ENCODE peak calls at places on chromosomes 12 and 14, in five cellular contexts. U is effector CD8-positive, alpha-beta T cell; H is naive thymus-derived CD8-positive, alpha-beta T cell; X is AG09309; J is stimulated activated CD8-positive, alpha-beta memory T cell treated with anti-CD3 and anti-CD28 coated beads, Interleukin-2, amount 100 ng/mL, for 1 hour. O is an unnamed sample.

GRCh38 chr12:110582286-110583136 is 607 bp downstream of the PPTC7 start:
- DNase-seq in U (peak), H (peak), X (no peak), J (peak), O (no peak)

GRCh38 chr12:124548854-124549378 is 18.5 kb downstream of the NCOR2 start:
- DNase-seq in U (no peak), H (no peak), X (peak), J (no peak), O (no peak)

GRCh38 chr14:68795602-68796417 is 2.9 kb upstream of the ZFP36L1 start:
- DNase-seq in U (peak), H (peak), X (no peak), J (no peak), O (no peak)

GRCh38 chr12:227286-227915 is 13.4 kb upstream of the SLC6A12 start:
- DNase-seq in U (no peak), H (no peak), X (no peak), J (no peak), O (no peak)

GRCh38 chr12:11965258-11965910 is 105.4 kb upstream of the BCL2L14 start:
- DNase-seq in U (no peak), H (no peak), X (no peak), J (no peak), O (no peak)

GRCh38 chr12:118589162-118589561 is 212.8 kb downstream of the SUDS3 start:
- DNase-seq in U (no peak), H (no peak), X (no peak), J (no peak), O (no peak)

GRCh38 chr14:79703209-79703608 is 508.1 kb downstream of the DIO2 start:
- DNase-seq in U (no peak), H (no peak), X (no peak), J (no peak), O (no peak)

GRCh38 chr12:121499929-121500793 is 80.7 kb downstream of the KDM2B start:
- DNase-seq in U (peak), H (peak), X (no peak), J (peak), O (peak)

GRCh38 chr12:25743679-25744078 is 190.6 kb upstream of the LMNTD1 start:
- DNase-seq in U (no peak), H (no peak), X (no peak), J (no peak), O (no peak)

GRCh38 chr12:13218641-13219040 is 22.1 kb downstream of the EMP1 start:
- DNase-seq in U (no peak), H (no peak), X (no peak), J (no peak), O (no peak)

GRCh38 chr14:25132734-25133422 is 82.9 kb upstream of the STXBP6 start:
- DNase-seq in U (no peak), H (peak), X (no peak), J (no peak), O (peak)

GRCh38 chr12:96236221-96236822 is 42.1 kb downstream of the ELK3 start:
- DNase-seq in U (no peak), H (no peak), X (no peak), J (no peak), O (no peak)

GRCh38 chr12:1330475-1330827 is 263.9 kb downstream of the FBXL14 start:
- DNase-seq in U (no peak), H (no peak), X (no peak), J (no peak), O (no peak)

GRCh38 chr12:52644078-52644415 is 8.0 kb downstream of the KRT2 start:
- DNase-seq in U (no peak), H (no peak), X (no peak), J (no peak), O (no peak)

GRCh38 chr14:30573203-30573814 is 14.4 kb downstream of the G2E3 start:
- DNase-seq in U (no peak), H (no peak), X (no peak), J (no peak), O (no peak)

GRCh38 chr14:52188381-52188780 is 79.1 kb upstream of the PTGDR start:
- DNase-seq in U (no peak), H (no peak), X (no peak), J (no peak), O (no peak)

GRCh38 chr12:114902665-114903393 is 218.9 kb upstream of the TBX3 start:
- DNase-seq in U (no peak), H (no peak), X (peak), J (no peak), O (no peak)